ENCODE peak calls at places on chromosomes 1 and 21, in nine cellular contexts. M is T follicular helper cell, Q is NCI-H1105, U is HEK293T, L is amniotic stem cell, W is right atrium auricular region, R is foreskin fibroblast, G is IMR-90, B is WERI-Rb-1. H is an unnamed sample.

GRCh38 chr1:230069813-230070212 is 2.8 kb downstream of the GALNT2 start:
- DNase-seq in M (no peak), Q (no peak), U (no peak), L (no peak), W (peak; percentile 30), R (no peak), G (no peak), B (no peak), H (peak; percentile 24)

GRCh38 chr1:173202430-173203145 is 4.5 kb downstream of the TNFSF4 start:
- DNase-seq in M (no peak), Q (peak; percentile 2), U (peak; percentile 20), L (peak; percentile 71), W (no peak), R (peak; percentile 90), G (peak; percentile 95), B (peak; percentile 30), H (peak; percentile 65)

GRCh38 chr1:84698718-84699117 is 8.5 kb upstream of the SSX2IP start:
- DNase-seq in M (no peak), Q (no peak), U (no peak), L (peak; percentile 78), W (no peak), R (peak; percentile 90), G (peak; percentile 93), B (no peak), H (peak; percentile 22)

GRCh38 chr21:46100426-46100825 is 2.5 kb downstream of the COL6A2 start:
- DNase-seq in M (no peak), Q (no peak), U (no peak), L (no peak), W (peak; percentile 57), R (peak; percentile 80), G (peak; percentile 64), B (no peak), H (no peak)

GRCh38 chr1:44030606-44031050 is 634 bp downstream of the SLC6A9 start:
- DNase-seq in M (no peak), Q (peak; percentile 40), U (peak; percentile 60), L (no peak), W (no peak), R (peak; percentile 73), G (peak; percentile 34), B (peak; percentile 64), H (peak; percentile 75)

GRCh38 chr1:182304218-182305016 is 87.2 kb downstream of the GLUL start:
- DNase-seq in M (no peak), Q (no peak), U (no peak), L (no peak), W (no peak), R (no peak), G (no peak), B (no peak), H (peak; percentile 64)

GRCh38 chr21:21624674-21625073 is 626.5 kb downstream of the NCAM2 start:
- DNase-seq in M (no peak), Q (no peak), U (no peak), L (peak; percentile 2), W (no peak), R (peak; percentile 51), G (peak; percentile 70), B (no peak), H (no peak)

GRCh38 chr1:3483801-3484444 is 29.5 kb downstream of the ARHGEF16 start:
- DNase-seq in M (no peak), Q (no peak), U (peak; percentile 76), L (no peak), W (no peak), R (peak; percentile 39), G (no peak), B (peak; percentile 71), H (peak; percentile 59)

GRCh38 chr1:15107897-15108296 is 45.6 kb upstream of the TMEM51 start:
- DNase-seq in M (no peak), Q (no peak), U (no peak), L (no peak), W (no peak), R (no peak), G (no peak), B (no peak), H (no peak)

GRCh38 chr1:37765937-37766664 is 1.2 kb upstream of the EPHA10 start:
- DNase-seq in M (no peak), Q (peak; percentile 25), U (no peak), L (no peak), W (no peak), R (peak; percentile 14), G (no peak), B (peak; percentile 77), H (peak; percentile 85)

GRCh38 chr1:4549933-4550332 is 104.5 kb upstream of the AJAP1 start:
- DNase-seq in M (no peak), Q (no peak), U (no peak), L (no peak), W (no peak), R (peak; percentile 0), G (no peak), B (no peak), H (no peak)

GRCh38 chr1:161408404-161409085 is 40.9 kb upstream of the CFAP126 start:
- DNase-seq in M (no peak), Q (no peak), U (no peak), L (no peak), W (no peak), R (no peak), G (no peak), B (no peak), H (no peak)

GRCh38 chr1:41827991-41828570 is 90.6 kb downstream of the HIVEP3 start:
- DNase-seq in M (no peak), Q (no peak), U (no peak), L (no peak), W (no peak), R (no peak), G (no peak), B (no peak), H (no peak)

GRCh38 chr1:116724765-116725375 is 29.4 kb upstream of the CD2 start:
- DNase-seq in M (peak; percentile 67), Q (peak; percentile 56), U (peak; percentile 70), L (peak; percentile 18), W (no peak), R (peak; percentile 77), G (peak; percentile 52), B (peak; percentile 79), H (peak; percentile 88)

GRCh38 chr1:44500181-44501021 is 95.3 kb downstream of the RNF220 start:
- DNase-seq in M (no peak), Q (no peak), U (no peak), L (no peak), W (no peak), R (peak; percentile 31), G (no peak), B (peak; percentile 78), H (peak; percentile 94)

GRCh38 chr1:202834771-202835547 is 24.2 kb downstream of the PCAT6 start:
- DNase-seq in M (no peak), Q (no peak), U (no peak), L (no peak), W (no peak), R (no peak), G (no peak), B (peak; percentile 93), H (peak; percentile 61)

H was measured in NCI-H82.